ENCODE peak calls at places on chromosomes 6 and 20, in nine cellular contexts. E is cardiac fibroblast; W is C1 segment of cervical spinal cord; Z is activated CD8-positive, alpha-beta memory T cell treated with anti-CD3 and anti-CD28 coated beads for 1 hour; I is NCI-H1694 treated with DMSO at 0.1 percent for 48 hours; R is EL; A is endothelial cell; P is anterior cingulate cortex; M is Caki2. C is an unnamed sample.

GRCh38 chr6:13184089-13184468 is 144.3 kb downstream of the TBC1D7 start:
- DNase-seq in I (no peak), M (no peak), R (no peak), W (no peak), P (no peak), Z (no peak), E (no peak), A (no peak), C (no peak)

GRCh38 chr6:11121851-11122250 is 10.3 kb upstream of the ERVFRD-1 start:
- DNase-seq in M (no peak), I (no peak), R (no peak), A (no peak), Z (no peak), E (no peak), W (no peak), P (no peak), C (no peak)

GRCh38 chr20:25061103-25061799 is 3.3 kb upstream of the ACSS1 start:
- DNase-seq in W (no peak), M (peak; percentile 49), P (no peak), I (no peak), Z (no peak), R (no peak), A (no peak), E (no peak), C (no peak)

GRCh38 chr6:76840865-76841264 is 622.4 kb downstream of the HTR1B start:
- DNase-seq in I (no peak), W (no peak), P (no peak), Z (no peak), E (no peak), A (no peak), R (no peak), M (no peak), C (no peak)

GRCh38 chr6:145313041-145313855 is 422.1 kb downstream of the EPM2A start:
- DNase-seq in M (no peak), R (no peak), W (no peak), P (no peak), A (no peak), Z (no peak), I (no peak), E (no peak), C (no peak)

GRCh38 chr20:61864481-61864880 is 201.2 kb downstream of the TAF4 start:
- DNase-seq in M (no peak), E (no peak), Z (no peak), R (no peak), W (no peak), P (no peak), I (no peak), A (no peak), C (no peak)

GRCh38 chr6:143970827-143971226 is 37.2 kb downstream of the PLAGL1 start:
- DNase-seq in Z (no peak), A (no peak), I (no peak), M (no peak), R (no peak), P (no peak), E (no peak), W (no peak), C (no peak)

GRCh38 chr20:37853823-37854375 is 49.0 kb upstream of the VSTM2L start:
- DNase-seq in R (no peak), M (no peak), E (no peak), P (no peak), W (no peak), A (no peak), Z (no peak), I (no peak), C (no peak)

GRCh38 chr20:40844285-40844684 is 155.2 kb upstream of the MAFB start:
- DNase-seq in W (no peak), Z (no peak), M (no peak), P (no peak), I (peak; percentile 3), E (no peak), A (no peak), R (no peak), C (no peak)

GRCh38 chr20:58102252-58102651 is 126.2 kb downstream of the ANKRD60 start:
- DNase-seq in I (no peak), M (no peak), E (no peak), A (no peak), P (no peak), Z (no peak), R (peak; percentile 70), W (no peak), C (no peak)

GRCh38 chr20:25364180-25364788 is 26.4 kb downstream of the ABHD12 start:
- DNase-seq in R (no peak), A (no peak), Z (no peak), P (no peak), I (no peak), E (peak; percentile 15), M (no peak), W (no peak), C (no peak)

GRCh38 chr6:157403684-157404051 is 22.7 kb downstream of the ZDHHC14 start:
- DNase-seq in M (no peak), A (no peak), R (no peak), E (no peak), I (no peak), P (no peak), W (no peak), Z (no peak), C (peak; percentile 28)

GRCh38 chr6:11179088-11179977 is 53.1 kb downstream of the NEDD9 start:
- DNase-seq in P (no peak), Z (no peak), W (no peak), E (no peak), A (no peak), M (no peak), I (no peak), R (no peak), C (no peak)

GRCh38 chr20:1942486-1943266 is 47.5 kb downstream of the SIRPA start:
- DNase-seq in E (no peak), M (no peak), A (no peak), P (no peak), I (no peak), Z (no peak), W (no peak), R (no peak), C (no peak)

GRCh38 chr20:57517904-57518303 is 7.0 kb downstream of the CTCFL start:
- DNase-seq in P (no peak), W (no peak), E (no peak), R (no peak), I (no peak), Z (no peak), A (no peak), M (no peak), C (no peak)

GRCh38 chr6:161701051-161701450 is 427.2 kb upstream of the AGPAT4 start:
- DNase-seq in Z (no peak), R (no peak), E (no peak), W (no peak), A (no peak), I (no peak), M (no peak), P (no peak), C (no peak)

GRCh38 chr6:153618371-153619328 is 420.4 kb upstream of the OPRM1 start:
- DNase-seq in Z (no peak), M (no peak), W (no peak), E (no peak), P (no peak), A (no peak), R (no peak), I (no peak), C (no peak)

GRCh38 chr20:50308513-50309279 is 118.1 kb downstream of the CEBPB start:
- DNase-seq in P (peak; percentile 54), M (peak; percentile 85), Z (no peak), R (peak; percentile 99), I (no peak), W (peak; percentile 70), E (peak; percentile 99), A (peak; percentile 57), C (no peak)

GRCh38 chr6:35220711-35221110 is 7.0 kb downstream of the SCUBE3 start:
- DNase-seq in W (no peak), P (no peak), E (no peak), Z (no peak), A (no peak), M (no peak), R (no peak), I (no peak), C (no peak)

GRCh38 chr6:144360401-144360800 is 75.3 kb downstream of the UTRN start:
- DNase-seq in E (no peak), M (no peak), R (peak; percentile 86), I (no peak), A (no peak), Z (no peak), W (no peak), P (no peak), C (no peak)

GRCh38 chr6:105990151-105990550 is 96.0 kb upstream of the PRDM1 start:
- DNase-seq in W (no peak), I (no peak), E (no peak), R (no peak), Z (no peak), P (no peak), M (no peak), A (no peak), C (no peak)

GRCh38 chr6:121666809-121667208 is 231.4 kb downstream of the GJA1 start:
- DNase-seq in P (no peak), M (peak; percentile 66), R (peak; percentile 85), W (no peak), Z (no peak), E (peak; percentile 85), A (no peak), I (no peak), C (no peak)

GRCh38 chr6:3068329-3069223 is at the start of gene RIPK1:
- DNase-seq in Z (peak; percentile 78), A (peak; percentile 83), E (peak; percentile 85), I (peak; percentile 63), M (peak; percentile 92), R (peak; percentile 92), P (peak; percentile 91), W (peak; percentile 89), C (peak; percentile 95)

GRCh38 chr20:44703183-44703925 is 11.8 kb upstream of the CCN5 start:
- DNase-seq in P (no peak), E (peak; percentile 33), Z (no peak), W (no peak), M (no peak), A (no peak), I (no peak), R (no peak), C (no peak)

GRCh38 chr6:29926795-29927427 is 15.4 kb upstream of the HLA-A start:
- DNase-seq in R (peak; percentile 53), W (peak; percentile 63), M (no peak), I (no peak), Z (peak; percentile 42), A (peak; percentile 62), E (peak; percentile 59), P (peak; percentile 48), C (peak; percentile 65)

GRCh38 chr6:2659882-2660281 is 90.8 kb downstream of the MYLK4 start:
- DNase-seq in W (no peak), R (peak; percentile 71), P (no peak), E (peak; percentile 38), M (peak; percentile 18), A (no peak), Z (no peak), I (no peak), C (no peak)

GRCh38 chr6:78947962-78948361 is 80.6 kb downstream of the IRAK1BP1 start:
- DNase-seq in E (peak; percentile 67), Z (no peak), M (peak; percentile 2), R (peak; percentile 68), W (no peak), P (no peak), A (no peak), I (no peak), C (no peak)

GRCh38 chr6:97437087-97437486 is 154.1 kb upstream of the MMS22L start:
- DNase-seq in R (peak; percentile 13), I (peak; percentile 30), E (peak; percentile 43), A (no peak), P (no peak), M (peak; percentile 10), W (no peak), Z (no peak), C (no peak)

GRCh38 chr6:31576897-31577341 is 1.6 kb downstream of the TNF start:
- DNase-seq in E (no peak), A (no peak), P (no peak), R (no peak), I (no peak), M (no peak), W (no peak), Z (no peak), C (no peak)

GRCh38 chr6:145633981-145634627 is 101.2 kb downstream of the EPM2A start:
- DNase-seq in E (peak; percentile 88), W (peak; percentile 63), Z (peak; percentile 44), M (peak; percentile 46), I (peak; percentile 8), P (peak; percentile 79), R (peak; percentile 78), A (peak; percentile 91), C (peak; percentile 57)

GRCh38 chr6:19465240-19465639 is 371.9 kb upstream of the ID4 start:
- DNase-seq in W (no peak), E (no peak), R (no peak), M (peak; percentile 86), A (no peak), I (peak; percentile 54), P (no peak), Z (no peak), C (no peak)